ENCODE peak calls at places on chromosomes 3 and 15, in five cellular contexts. M is stomach; T is tibial artery; H is neural progenitor cell; U is CD8-positive, alpha-beta T cell. D is an unnamed sample. For H3K27me3 and H3K4me1, the result is how much of the 10 kb centered on the place peaks cover.

GRCh38 chr3:145243875-145244274 is 917.1 kb downstream of the PLOD2 start:
- DNase-seq in T (no peak), H (no peak), U (no peak), M (no peak), D (no peak)

GRCh38 chr15:99054025-99054387 is 46.4 kb upstream of the PGPEP1L start:
- DNase-seq in U (peak), M (no peak), H (no peak), T (no peak), D (no peak)

GRCh38 chr3:16476636-16477035 is 36.9 kb downstream of the RFTN1 start:
- DNase-seq in H (no peak), M (no peak), U (no peak), T (no peak), D (no peak)

GRCh38 chr15:42503822-42504221 is 8.4 kb downstream of the SNAP23 start:
- DNase-seq in H (no peak), U (no peak), T (no peak), M (no peak), D (no peak)

GRCh38 chr3:142618917-142619401 is 22.8 kb downstream of the PLS1 start:
- DNase-seq in H (no peak), U (no peak), M (peak), T (no peak), D (no peak)

GRCh38 chr3:133838296-133838789 is 32.7 kb downstream of the SRPRB start:
- DNase-seq in U (no peak), T (no peak), M (no peak), H (no peak), D (no peak)

GRCh38 chr3:157938154-157938774 is 168.0 kb downstream of the SHOX2 start:
- DNase-seq in T (peak), M (no peak), U (no peak), H (no peak), D (no peak)

GRCh38 chr3:186930143-186930638 is at the start of gene ST6GAL1:
- DNase-seq in U (peak), T (peak), H (peak), M (peak), D (peak)

GRCh38 chr15:29968099-29968892 is 114.5 kb upstream of the GOLGA8J start:
- DNase-seq in M (no peak), U (no peak), T (no peak), H (peak), D (no peak)

GRCh38 chr15:34271493-34271892 is 46.7 kb downstream of the EMC4 start:
- DNase-seq in H (no peak), M (no peak), U (no peak), T (no peak), D (no peak)

GRCh38 chr15:69736161-69736560 is 283.5 kb downstream of the RPLP1 start:
- DNase-seq in U (no peak), H (no peak), T (no peak), M (no peak), D (no peak)
- H3K27me3 ChIP-seq in U (under half), H (under half), T (under half), M (under half), D (under half)

DNA sequence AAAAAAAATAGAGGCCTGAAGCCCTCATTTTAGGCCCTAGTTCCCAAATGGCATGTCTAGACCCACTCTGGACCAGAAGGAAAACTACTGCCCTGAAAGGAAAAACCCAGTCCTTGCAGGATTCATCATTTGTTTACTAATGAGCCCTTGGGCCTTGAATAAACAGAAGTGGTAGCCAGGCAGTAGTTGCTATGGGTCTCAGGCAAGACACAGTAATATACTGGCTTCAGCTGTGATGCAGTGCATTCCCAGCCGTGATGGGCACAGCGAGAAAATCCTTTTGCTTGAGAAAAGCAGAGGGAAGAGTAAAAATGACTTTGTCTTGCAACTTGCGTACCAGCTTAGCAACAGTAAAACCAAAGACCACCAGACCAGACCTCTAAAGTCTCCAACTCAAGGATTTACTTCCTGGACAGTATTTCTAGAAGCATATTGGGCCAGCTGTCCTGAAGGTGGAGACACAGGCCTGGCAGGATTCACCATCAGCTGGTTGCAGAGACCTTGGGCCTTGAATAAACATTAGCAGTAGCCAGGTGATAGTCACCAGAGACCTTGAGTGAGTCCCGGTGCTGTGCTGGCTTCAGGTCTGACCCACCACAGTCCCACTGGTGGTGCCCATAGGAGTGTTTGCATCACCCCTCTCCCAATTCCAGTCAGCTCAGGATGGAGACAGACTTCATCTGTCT is 208.3 kb upstream of the SLITRK3 start:
- DNase-seq in M (no peak), H (no peak), U (no peak), T (no peak), D (no peak)
- TF ChIP-seq CTCF in M (no peak), H (no peak), U (no peak), T (no peak), D (no peak)

GRCh38 chr3:61638721-61639120 is 77.3 kb downstream of the PTPRG start:
- DNase-seq in M (no peak), T (no peak), U (no peak), H (no peak), D (no peak)

GRCh38 chr3:61645148-61645547 is 83.8 kb downstream of the PTPRG start:
- DNase-seq in U (no peak), M (no peak), T (no peak), H (no peak), D (no peak)

GRCh38 chr3:61634678-61635077 is 73.3 kb downstream of the PTPRG start:
- DNase-seq in M (no peak), T (no peak), U (no peak), H (no peak), D (no peak)

GRCh38 chr3:61637088-61638051 is 76.0 kb downstream of the PTPRG start:
- DNase-seq in M (peak), H (no peak), U (no peak), T (no peak), D (no peak)

GRCh38 chr3:61639991-61640390 is 78.6 kb downstream of the PTPRG start:
- DNase-seq in T (no peak), U (no peak), H (no peak), M (no peak), D (no peak)
- H3K4me1 ChIP-seq in T (under half), U (under half), H (under half), M (under half), D (under half)

GRCh38 chr3:138361193-138361525 is 12.8 kb downstream of the MRAS start:
- DNase-seq in M (no peak), T (no peak), H (no peak), U (no peak), D (no peak)

GRCh38 chr3:138359549-138360271 is 11.3 kb downstream of the MRAS start:
- DNase-seq in T (no peak), U (no peak), M (no peak), H (no peak), D (no peak)

GRCh38 chr3:138361561-138361971 is 13.2 kb downstream of the MRAS start:
- DNase-seq in M (no peak), H (no peak), T (no peak), U (no peak), D (no peak)

GRCh38 chr3:138359137-138359536 is 10.8 kb downstream of the MRAS start:
- DNase-seq in U (no peak), M (no peak), H (no peak), T (no peak), D (no peak)

GRCh38 chr3:138360272-138361192 is 12.2 kb downstream of the MRAS start:
- DNase-seq in H (no peak), U (no peak), T (no peak), M (no peak), D (no peak)
- H3K27me3 ChIP-seq in H (under half), U (under half), T (under half), M (under half), D (under half)

GRCh38 chr15:64092075-64092820 is 1.4 kb downstream of the CIAO2A start:
- DNase-seq in M (no peak), T (no peak), H (no peak), U (no peak), D (no peak)
- TF ChIP-seq CTCF in M (no peak), T (no peak), H (peak), U (peak), D (no peak)